ENCODE peak calls at places on chromosomes 11 and 22, in nine cellular contexts. P is cerebellum; F is MM.1S; U is ascending aorta; M is skeletal muscle cell; O is neural progenitor cell; J is effector memory CD8-positive, alpha-beta T cell; Z is A172; D is stomach. B is an unnamed sample.

GRCh38 chr11:126127284-126127845 is 64.7 kb upstream of the CDON start:
- DNase-seq in P (no peak), F (no peak), U (no peak), M (no peak), O (no peak), J (no peak), Z (no peak), D (no peak), B (no peak)

GRCh38 chr11:31421840-31422239 is 52.2 kb downstream of the DNAJC24 start:
- DNase-seq in P (no peak), F (no peak), U (no peak), M (no peak), O (peak), J (no peak), Z (no peak), D (no peak), B (no peak)

GRCh38 chr11:64789331-64790204 is 11.2 kb upstream of the SF1 start:
- DNase-seq in P (no peak), F (no peak), U (no peak), M (no peak), O (no peak), J (no peak), Z (no peak), D (no peak), B (no peak)

GRCh38 chr22:50436841-50437341 is 37.9 kb downstream of the SBF1 start:
- DNase-seq in P (no peak), F (no peak), U (peak), M (no peak), O (no peak), J (no peak), Z (no peak), D (no peak), B (no peak)

GRCh38 chr22:49099496-49100124 is 728.1 kb downstream of the BRD1 start:
- DNase-seq in P (no peak), F (no peak), U (peak), M (no peak), O (no peak), J (no peak), Z (peak), D (no peak), B (no peak)

GRCh38 chr11:1195690-1196515 is 27.0 kb upstream of the MUC5B start:
- DNase-seq in P (no peak), F (no peak), U (no peak), M (no peak), O (no peak), J (no peak), Z (no peak), D (no peak), B (no peak)

GRCh38 chr11:94785509-94785908 is 17.4 kb downstream of the AMOTL1 start:
- DNase-seq in P (no peak), F (no peak), U (no peak), M (no peak), O (peak), J (no peak), Z (no peak), D (no peak), B (no peak)

GRCh38 chr11:18677560-18677959 is 21.0 kb upstream of the TMEM86A start:
- DNase-seq in P (no peak), F (no peak), U (no peak), M (no peak), O (no peak), J (no peak), Z (no peak), D (no peak), B (no peak)

GRCh38 chr11:110762596-110762995 is 50.4 kb upstream of the ARHGAP20 start:
- DNase-seq in P (no peak), F (no peak), U (no peak), M (peak), O (no peak), J (no peak), Z (no peak), D (no peak), B (no peak)

GRCh38 chr22:23621082-23621780 is 10.9 kb downstream of the DRICH1 start:
- DNase-seq in P (no peak), F (peak), U (no peak), M (no peak), O (peak), J (no peak), Z (no peak), D (no peak), B (no peak)

GRCh38 chr11:41413843-41414242 is 45.6 kb downstream of the LRRC4C start:
- DNase-seq in P (no peak), F (peak), U (no peak), M (no peak), O (no peak), J (no peak), Z (no peak), D (no peak), B (no peak)

GRCh38 chr11:27722117-27722844 is 22.0 kb upstream of the BDNF start:
- DNase-seq in P (peak), F (peak), U (no peak), M (no peak), O (peak), J (no peak), Z (peak), D (no peak), B (no peak)

GRCh38 chr11:126345759-126346585 is 9.5 kb upstream of the ST3GAL4 start:
- DNase-seq in P (no peak), F (no peak), U (no peak), M (no peak), O (no peak), J (no peak), Z (peak), D (no peak), B (peak)